ENCODE peak calls at places on chromosome 7, in seven cellular contexts. C, Q, J, R, T, Z and S are unnamed samples. For H3K27me3, the result is how much of the 10 kb centered on the place peaks cover.

GRCh38 chr7:82705831-82706230 is 262.3 kb upstream of the CACNA2D1 start:
- DNase-seq in Z (no peak), C (no peak), Q (no peak), J (peak), R (no peak), T (no peak), S (no peak)

GRCh38 chr7:151925446-151926335 is 30.6 kb upstream of the GALNTL5 start:
- DNase-seq in C (no peak), T (no peak), Q (no peak), J (no peak), R (peak), Z (no peak), S (no peak)

GRCh38 chr7:39746162-39746782 is 122.9 kb downstream of the RALA start:
- DNase-seq in R (peak), T (peak), C (peak), J (peak), Z (peak), Q (peak), S (peak)

GRCh38 chr7:24290004-24290641 is 6.1 kb downstream of the NPY start:
- DNase-seq in C (peak), R (peak), Q (peak), Z (no peak), J (peak), T (peak), S (peak)

GRCh38 chr7:67512481-67512880 is 515.8 kb downstream of the TYW1 start:
- DNase-seq in J (no peak), Q (no peak), R (no peak), C (no peak), Z (no peak), T (no peak), S (no peak)

GRCh38 chr7:55504093-55504859 is 68.0 kb downstream of the VOPP1 start:
- DNase-seq in R (peak), J (peak), T (peak), C (no peak), Z (no peak), Q (no peak), S (peak)

GRCh38 chr7:76063525-76063924 is 15.6 kb downstream of the MDH2 start:
- DNase-seq in T (no peak), R (peak), Z (no peak), J (no peak), Q (no peak), C (no peak), S (no peak)

GRCh38 chr7:103391976-103392375 is 44.5 kb downstream of the PSMC2 start:
- DNase-seq in C (no peak), R (peak), J (peak), T (no peak), Z (no peak), Q (no peak), S (peak)

GRCh38 chr7:112970771-112971170 is 115.9 kb downstream of the GPR85 start:
- DNase-seq in Q (no peak), R (no peak), Z (no peak), J (no peak), T (no peak), C (no peak), S (no peak)

GRCh38 chr7:40507166-40507565 is 372.4 kb downstream of the SUGCT start:
- DNase-seq in R (peak), Z (no peak), J (no peak), Q (no peak), C (no peak), T (peak), S (peak)

GRCh38 chr7:38187794-38188472 is 9.9 kb downstream of the STARD3NL start:
- DNase-seq in Z (no peak), T (no peak), Q (no peak), C (no peak), J (no peak), R (no peak), S (no peak)

GRCh38 chr7:116518971-116519370 is 5.9 kb upstream of the CAV1 start:
- DNase-seq in Z (no peak), Q (no peak), J (no peak), C (no peak), T (peak), R (no peak), S (no peak)

DNA sequence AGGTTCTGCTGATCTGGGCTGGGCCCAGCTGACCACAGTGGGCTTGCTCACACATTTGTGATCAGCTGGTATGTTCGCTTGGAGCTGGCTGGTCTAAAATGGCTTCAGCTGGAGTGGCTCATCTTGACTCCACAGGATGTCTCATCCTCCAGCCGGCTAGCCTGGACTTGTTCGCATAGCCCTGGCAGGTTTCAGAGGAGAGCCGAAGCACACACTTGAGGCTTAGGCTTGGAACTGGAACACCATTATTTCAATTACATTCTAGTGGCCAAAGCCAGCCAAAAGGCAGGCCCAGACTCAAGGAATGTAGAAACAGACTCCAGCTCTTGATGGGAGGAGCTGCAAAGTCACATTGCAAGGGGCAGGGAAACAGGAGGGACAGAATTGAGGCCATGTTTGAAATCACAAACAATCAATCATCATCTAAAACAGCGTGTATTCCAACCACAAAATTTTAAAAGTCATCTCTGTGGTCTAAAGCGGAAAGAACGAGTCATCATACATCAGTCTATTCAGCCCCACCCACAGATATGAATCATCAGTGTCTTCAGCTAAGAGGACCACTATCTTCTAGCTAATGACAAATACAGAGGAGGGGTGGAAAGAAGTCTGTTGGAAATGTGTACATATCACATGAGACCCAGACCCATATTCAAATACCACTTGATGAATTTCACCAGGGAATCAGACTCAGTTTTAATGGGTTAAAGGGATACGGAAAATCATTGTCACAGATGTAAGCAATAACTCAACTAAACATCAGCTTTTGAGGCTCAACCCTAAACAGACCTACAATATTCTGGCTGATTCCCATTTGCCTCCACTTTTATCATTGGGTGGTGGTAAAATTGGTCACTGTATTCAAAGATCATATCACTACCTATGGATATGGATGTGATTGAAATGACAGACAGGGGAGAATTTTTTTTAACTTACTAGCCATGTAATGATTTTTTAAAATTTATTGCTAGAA is 139.0 kb upstream of the MKLN1 start:
- DNase-seq in J (peak), C (no peak), R (peak), T (peak), Z (no peak), Q (peak), S (peak)
- H3K9ac ChIP-seq in J (no peak), C (no peak), R (peak), T (no peak), Z (no peak), Q (no peak), S (no peak)

GRCh38 chr7:157580324-157580723 is 243.5 kb downstream of the DNAJB6 start:
- DNase-seq in Q (no peak), J (no peak), T (no peak), R (no peak), C (no peak), Z (no peak), S (no peak)

GRCh38 chr7:157579425-157579824 is 242.6 kb downstream of the DNAJB6 start:
- DNase-seq in J (no peak), Z (no peak), Q (no peak), R (no peak), T (no peak), C (no peak), S (no peak)

GRCh38 chr7:157584420-157584819 is 247.6 kb downstream of the DNAJB6 start:
- DNase-seq in T (no peak), R (no peak), Q (no peak), C (no peak), Z (no peak), J (no peak), S (no peak)

GRCh38 chr7:157585113-157585861 is 248.5 kb downstream of the DNAJB6 start:
- DNase-seq in Z (no peak), T (no peak), J (no peak), C (no peak), R (no peak), Q (no peak), S (no peak)

GRCh38 chr7:157581740-157582139 is 244.9 kb downstream of the DNAJB6 start:
- DNase-seq in T (no peak), C (no peak), J (no peak), Q (no peak), Z (no peak), R (no peak), S (no peak)
- H3K27me3 ChIP-seq in T (half or more), C (under half), J (under half), Q (under half), Z (under half), R (under half), S (under half)

GRCh38 chr7:46011501-46011900 is 90.4 kb upstream of the IGFBP3 start:
- DNase-seq in J (no peak), Q (no peak), T (no peak), R (no peak), C (no peak), Z (no peak), S (no peak)

GRCh38 chr7:46011059-46011458 is 90.0 kb upstream of the IGFBP3 start:
- DNase-seq in J (no peak), Z (no peak), T (no peak), Q (no peak), C (no peak), R (no peak), S (no peak)

GRCh38 chr7:46015107-46015868 is 94.2 kb upstream of the IGFBP3 start:
- DNase-seq in Q (no peak), R (no peak), Z (peak), C (peak), J (peak), T (peak), S (peak)
- H3K4me2 ChIP-seq in Q (no peak), R (no peak), Z (peak), C (peak), J (no peak), T (peak), S (no peak)

GRCh38 chr7:110573862-110574528 is 516.9 kb upstream of the LRRN3 start:
- DNase-seq in R (peak), J (peak), T (no peak), C (no peak), Q (no peak), Z (no peak), S (peak)
- H3K9ac ChIP-seq in R (no peak), J (peak), T (no peak), C (no peak), Q (no peak), Z (no peak), S (no peak)

GRCh38 chr7:28411876-28412662 is at the start of gene CREB5:
- DNase-seq in C (peak), Q (no peak), T (no peak), Z (peak), R (no peak), J (peak), S (peak)
- H3K27me3 ChIP-seq in C (under half), Q (under half), T (under half), Z (under half), R (under half), J (under half), S (under half)

GRCh38 chr7:111920329-111920728 is 285.9 kb downstream of the DOCK4 start:
- DNase-seq in C (no peak), R (no peak), Z (no peak), T (no peak), J (no peak), Q (no peak), S (no peak)
- H3K4me2 ChIP-seq in C (no peak), R (no peak), Z (no peak), T (no peak), J (no peak), Q (no peak), S (no peak)

DNA sequence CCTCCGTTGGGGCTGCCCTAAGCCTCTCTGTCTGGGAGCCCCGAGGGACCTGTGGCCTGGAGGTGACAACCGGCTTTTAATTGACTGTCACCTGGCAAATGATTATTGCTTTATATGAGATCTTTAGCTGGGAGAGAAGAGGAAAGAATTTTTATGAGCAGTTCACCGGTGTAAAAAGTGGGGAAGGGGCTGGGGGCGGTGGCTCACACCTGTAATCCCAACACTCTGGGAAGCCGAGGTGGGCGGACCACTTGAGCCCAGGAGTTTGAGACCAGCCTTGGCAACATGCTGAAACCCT is 2.6 kb upstream of the COX19 start:
- DNase-seq in C (no peak), T (no peak), J (no peak), Z (no peak), Q (no peak), R (no peak), S (no peak)
- H3K9ac ChIP-seq in C (no peak), T (no peak), J (no peak), Z (no peak), Q (no peak), R (no peak), S (no peak)

DNA sequence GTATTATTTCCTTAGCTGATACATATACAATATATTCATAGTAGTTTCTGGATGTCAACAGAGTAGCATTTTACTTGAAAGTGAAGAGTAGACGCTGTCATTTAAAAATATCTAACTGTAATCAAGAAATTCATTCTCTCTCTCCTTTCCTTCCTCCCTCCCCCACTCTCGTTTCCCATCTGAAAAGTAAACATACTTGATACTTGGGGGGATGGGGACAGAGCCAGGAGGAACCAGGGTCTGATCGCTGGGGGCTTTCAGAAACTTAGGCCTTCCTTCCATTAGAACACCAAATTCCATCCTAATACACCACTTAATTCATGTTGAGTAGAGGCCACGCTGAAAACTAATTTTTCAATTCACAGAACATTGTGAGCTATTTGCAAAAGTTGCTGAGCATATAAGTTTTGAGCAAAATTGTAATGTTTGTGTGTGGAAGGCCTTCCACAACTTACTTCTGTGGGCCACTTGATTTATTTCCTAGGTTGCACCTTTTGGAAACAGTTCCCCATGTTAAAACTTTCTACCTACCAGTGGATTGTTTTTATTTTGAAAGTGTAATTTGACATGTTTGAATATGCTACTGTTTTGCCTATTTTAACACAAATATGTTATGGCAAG is 35.3 kb downstream of the CNPY1 start:
- DNase-seq in Z (no peak), C (no peak), J (no peak), R (no peak), T (no peak), Q (no peak), S (no peak)
- H3K27me3 ChIP-seq in Z (under half), C (half or more), J (under half), R (half or more), T (half or more), Q (under half), S (under half)